ENCODE peak calls at places on chromosomes 7 and 10, in seven cellular contexts. W is NT2/D1; E is CD8-positive, alpha-beta T cell; L is upper lobe of right lung; Z is esophagus squamous epithelium; N is fibroblast of lung; Q is pancreas. M is an unnamed sample. For H3K4me1 and H3K27me3, the result is how much of the 10 kb centered on the place peaks cover.

GRCh38 chr10:12719365-12719764 is 282.1 kb downstream of the CCDC3 start:
- DNase-seq in Q (no peak), W (no peak), N (peak), L (no peak), E (no peak), Z (no peak), M (no peak)

GRCh38 chr7:140402178-140402835 is 1.6 kb upstream of the RAB19 start:
- DNase-seq in Q (no peak), Z (no peak), L (no peak), W (no peak), E (no peak), N (peak), M (no peak)

GRCh38 chr7:26681819-26682418 is 182.5 kb downstream of the SKAP2 start:
- DNase-seq in L (no peak), N (peak), Z (no peak), Q (no peak), W (no peak), E (no peak), M (no peak)

GRCh38 chr10:112182808-112183328 is 697 bp downstream of the GPAM start:
- DNase-seq in N (no peak), E (no peak), L (no peak), Z (no peak), Q (no peak), W (no peak), M (no peak)

GRCh38 chr7:28065308-28065707 is 115.3 kb downstream of the JAZF1 start:
- DNase-seq in Q (no peak), N (peak), Z (no peak), E (no peak), L (no peak), W (no peak), M (no peak)

GRCh38 chr7:121323934-121324333 is 4.9 kb upstream of the WNT16 start:
- DNase-seq in Z (no peak), N (no peak), Q (no peak), E (no peak), L (no peak), W (no peak), M (no peak)

GRCh38 chr7:107167483-107168232 is 1.1 kb upstream of the HBP1 start:
- DNase-seq in W (peak), E (no peak), L (no peak), Z (no peak), Q (no peak), N (peak), M (peak)

GRCh38 chr7:10022480-10022879 is 951.2 kb upstream of the PHF14 start:
- DNase-seq in E (no peak), Q (no peak), Z (no peak), L (no peak), W (no peak), N (no peak), M (no peak)

GRCh38 chr7:38909870-38910269 is 879 bp upstream of the VPS41 start:
- DNase-seq in Z (no peak), L (no peak), E (no peak), Q (no peak), W (no peak), N (no peak), M (no peak)

GRCh38 chr10:73131913-73132686 is 21.8 kb downstream of the NUDT13 start:
- DNase-seq in Z (no peak), E (no peak), L (no peak), W (no peak), N (no peak), Q (no peak), M (no peak)

GRCh38 chr10:21292763-21293517 is 232.5 kb downstream of the SKIDA1 start:
- DNase-seq in W (no peak), E (no peak), L (peak), Z (no peak), N (peak), Q (no peak), M (peak)

GRCh38 chr7:103065666-103066065 is 8.9 kb downstream of the FBXL13 start:
- DNase-seq in E (peak), Z (no peak), N (peak), W (peak), L (peak), Q (no peak), M (peak)

GRCh38 chr10:74081192-74081803 is 69.3 kb downstream of the AP3M1 start:
- DNase-seq in L (no peak), W (peak), N (peak), Q (no peak), Z (no peak), E (peak), M (peak)

GRCh38 chr10:71299071-71299759 is 19.8 kb upstream of the SLC29A3 start:
- DNase-seq in E (no peak), L (no peak), N (no peak), Z (no peak), Q (no peak), W (no peak), M (no peak)

GRCh38 chr7:7257899-7258692 is 75.8 kb downstream of the C1GALT1 start:
- DNase-seq in Q (no peak), W (no peak), N (no peak), L (no peak), E (no peak), Z (no peak), M (no peak)

GRCh38 chr10:124539935-124540641 is 78.5 kb downstream of the LHPP start:
- DNase-seq in Q (peak), L (peak), Z (no peak), N (peak), E (peak), W (no peak), M (no peak)

GRCh38 chr7:155860840-155861479 is 48.7 kb upstream of the SHH start:
- DNase-seq in L (peak), N (peak), Q (peak), Z (no peak), W (no peak), E (no peak), M (no peak)

GRCh38 chr10:21285742-21286311 is 239.7 kb downstream of the SKIDA1 start:
- DNase-seq in W (no peak), N (no peak), E (no peak), Q (no peak), L (no peak), Z (no peak), M (peak)

GRCh38 chr10:76454539-76455137 is 1023.2 kb downstream of the LRMDA start:
- DNase-seq in Q (no peak), Z (no peak), E (no peak), L (no peak), W (no peak), N (no peak), M (no peak)

GRCh38 chr10:119209050-119209735 is 1.8 kb downstream of the GRK5 start:
- DNase-seq in N (peak), L (peak), W (no peak), E (peak), Z (no peak), Q (peak), M (peak)

GRCh38 chr7:37452346-37452745 is 3.7 kb upstream of the ELMO1 start:
- DNase-seq in Q (no peak), W (no peak), Z (no peak), L (no peak), E (no peak), N (no peak), M (no peak)

GRCh38 chr7:50502001-50502684 is 52.0 kb upstream of the FIGNL1 start:
- DNase-seq in L (peak), Q (no peak), N (peak), W (no peak), Z (no peak), E (no peak), M (no peak)

GRCh38 chr7:17298840-17299476 is 506 bp downstream of the AHR start:
- DNase-seq in L (peak), N (no peak), Q (peak), W (no peak), E (peak), Z (no peak), M (no peak)

GRCh38 chr7:123191132-123191531 is 8.6 kb downstream of the SLC13A1 start:
- DNase-seq in W (no peak), Q (no peak), N (no peak), Z (no peak), L (no peak), E (no peak), M (peak)

GRCh38 chr10:26810435-26811026 is 50.2 kb downstream of the ABI1 start:
- DNase-seq in E (no peak), L (no peak), Z (no peak), N (peak), Q (no peak), W (no peak), M (no peak)

GRCh38 chr7:106205621-106206222 is 79.1 kb downstream of the NAMPT start:
- DNase-seq in E (no peak), Z (no peak), W (no peak), L (no peak), N (peak), Q (no peak), M (no peak)

GRCh38 chr10:44370731-44371248 is 14.1 kb downstream of the CXCL12 start:
- DNase-seq in Z (no peak), N (no peak), E (no peak), Q (no peak), L (no peak), W (peak), M (no peak)

GRCh38 chr10:119928411-119928810 is 35.9 kb downstream of the SEC23IP start:
- DNase-seq in L (no peak), N (no peak), Z (no peak), W (no peak), Q (no peak), E (no peak), M (no peak)

GRCh38 chr10:103145860-103146466 is 47.1 kb downstream of the NT5C2 start:
- DNase-seq in N (peak), Z (no peak), Q (peak), E (no peak), L (no peak), W (no peak), M (peak)

GRCh38 chr7:70752794-70753241 is 379.1 kb upstream of the GALNT17 start:
- DNase-seq in L (no peak), E (no peak), Q (no peak), Z (no peak), N (peak), W (no peak), M (no peak)

GRCh38 chr7:157656195-157656769 is 319.5 kb downstream of the DNAJB6 start:
- DNase-seq in Q (no peak), W (no peak), L (peak), N (no peak), E (no peak), Z (no peak), M (peak)

GRCh38 chr7:108308276-108308675 is 148.0 kb downstream of the NRCAM start:
- DNase-seq in N (peak), E (no peak), L (no peak), Z (no peak), Q (no peak), W (no peak), M (no peak)

GRCh38 chr7:108313086-108313485 is 143.2 kb downstream of the NRCAM start:
- DNase-seq in Q (no peak), W (no peak), N (no peak), L (no peak), Z (no peak), E (no peak), M (no peak)

GRCh38 chr7:108308913-108309312 is 147.3 kb downstream of the NRCAM start:
- DNase-seq in L (no peak), Q (no peak), Z (no peak), N (peak), E (no peak), W (no peak), M (no peak)

GRCh38 chr7:108311446-108312168 is 144.6 kb downstream of the NRCAM start:
- DNase-seq in Q (no peak), Z (no peak), L (no peak), E (no peak), W (no peak), N (peak), M (peak)

DNA sequence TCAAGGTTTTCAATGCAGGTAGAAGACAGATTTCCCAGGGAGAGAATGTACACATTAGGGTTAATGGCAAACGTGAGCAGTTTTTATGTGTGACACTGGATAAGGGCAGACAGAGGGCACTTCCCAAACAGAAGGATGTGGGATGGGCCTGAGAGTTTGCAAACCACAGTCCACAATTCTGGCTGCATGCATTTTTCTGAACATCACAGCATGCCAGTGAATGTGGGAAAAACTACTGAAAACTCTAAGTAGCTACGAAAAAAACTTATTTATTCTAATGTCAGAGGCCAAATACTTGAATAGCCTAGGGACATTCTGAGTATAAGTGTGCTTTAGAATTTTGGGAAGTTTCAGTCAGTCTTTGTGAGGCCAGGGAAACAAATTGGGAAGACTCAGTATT is 145.9 kb downstream of the NRCAM start:
- DNase-seq in Z (no peak), L (no peak), N (peak), Q (no peak), E (no peak), W (no peak), M (no peak)
- H3K4me1 ChIP-seq in Z (under half), L (under half), N (under half), Q (under half), E (under half), W (under half), M (under half)

DNA sequence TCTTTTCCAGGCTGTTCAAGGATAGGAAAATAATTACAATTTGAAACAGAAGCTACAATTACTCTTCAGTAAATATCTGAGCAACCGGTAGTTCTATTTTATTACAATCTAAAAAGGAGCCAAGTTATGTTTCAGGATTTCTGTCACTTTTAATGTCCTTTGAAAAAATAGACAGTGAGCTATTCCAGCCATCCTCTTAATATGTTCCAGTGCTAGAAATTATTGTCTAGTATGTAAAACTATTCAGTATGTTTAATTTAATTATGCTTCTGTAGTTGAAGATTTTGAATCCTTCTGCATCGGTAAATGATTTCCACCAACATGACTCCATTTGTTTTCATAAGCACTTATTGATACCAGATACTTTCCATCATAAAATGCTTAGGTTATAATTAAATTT is 129.6 kb upstream of the SEMA3D start:
- DNase-seq in L (no peak), E (no peak), Z (no peak), W (no peak), N (no peak), Q (no peak), M (no peak)
- H3K4me3 ChIP-seq in L (no peak), E (no peak), Z (no peak), W (no peak), N (no peak), Q (no peak), M (no peak)

DNA sequence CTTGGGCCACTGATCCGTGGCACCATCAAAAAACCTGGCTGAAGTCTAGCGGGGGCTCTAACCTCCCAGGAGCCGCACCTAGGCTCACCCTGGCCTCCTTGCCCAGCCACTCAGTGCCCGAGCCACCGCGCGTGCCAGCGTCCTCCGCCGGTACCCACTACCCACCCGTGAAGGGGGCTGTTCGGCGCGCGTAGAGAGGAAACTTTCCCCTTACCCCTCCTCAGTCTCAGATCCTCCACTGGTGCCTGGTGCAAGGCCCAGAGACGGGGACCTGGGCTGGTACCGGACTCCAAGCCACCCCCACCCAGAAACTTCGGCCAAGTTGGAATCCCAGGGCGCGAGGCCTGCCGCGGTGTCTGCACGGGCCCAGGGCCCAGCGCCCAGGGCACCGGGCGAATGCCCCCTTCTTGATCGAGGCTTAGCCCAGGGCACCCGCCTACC is 3.5 kb upstream of the EBF3 start:
- DNase-seq in Z (no peak), Q (no peak), N (no peak), L (no peak), W (no peak), E (no peak), M (no peak)
- H3K27me3 ChIP-seq in Z (under half), Q (under half), N (half or more), L (half or more), W (half or more), E (half or more), M (under half)

GRCh38 chr7:159010951-159011820 is 133.5 kb downstream of the VIPR2 start:
- DNase-seq in L (peak), Q (no peak), E (no peak), Z (no peak), W (no peak), N (no peak), M (no peak)

GRCh38 chr7:159014297-159015062 is 130.2 kb downstream of the VIPR2 start:
- DNase-seq in Z (no peak), W (no peak), Q (peak), L (peak), E (no peak), N (no peak), M (no peak)

GRCh38 chr7:159013825-159014289 is 130.8 kb downstream of the VIPR2 start:
- DNase-seq in N (no peak), Z (no peak), Q (peak), W (no peak), E (no peak), L (peak), M (no peak)

GRCh38 chr7:159012353-159013069 is 132.2 kb downstream of the VIPR2 start:
- DNase-seq in W (no peak), Z (no peak), N (peak), E (no peak), Q (peak), L (peak), M (no peak)

DNA sequence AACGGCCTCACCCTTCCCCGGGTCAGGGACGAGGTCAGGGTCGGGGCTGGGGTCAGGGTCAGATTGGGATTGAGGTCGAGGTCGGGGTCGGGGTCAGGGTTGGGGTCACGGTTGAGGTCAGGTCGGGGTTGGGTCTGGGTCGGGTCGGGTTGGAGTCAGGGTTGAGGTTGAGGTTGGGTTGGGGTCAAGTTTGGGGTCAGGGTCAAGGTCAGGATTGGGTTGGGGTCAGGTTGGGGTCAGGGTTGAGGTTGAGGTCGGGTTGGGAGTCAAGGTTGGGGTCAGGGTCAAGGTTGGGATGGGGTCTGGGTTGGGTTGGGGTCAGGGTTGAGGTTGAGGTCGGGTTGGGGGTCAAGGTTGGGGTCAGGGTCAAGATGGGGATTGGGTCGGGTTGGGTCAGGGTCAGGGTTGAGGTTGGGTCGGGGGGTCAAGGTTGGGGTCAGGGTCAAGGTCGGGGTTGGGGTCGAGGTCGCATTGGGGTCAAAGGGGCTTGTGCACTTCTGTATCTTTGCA is 131.4 kb downstream of the VIPR2 start:
- DNase-seq in E (no peak), W (no peak), N (no peak), Q (peak), L (peak), Z (no peak), M (no peak)
- H3K4me1 ChIP-seq in E (under half), W (under half), N (under half), Q (under half), L (under half), Z (under half), M (under half)

DNA sequence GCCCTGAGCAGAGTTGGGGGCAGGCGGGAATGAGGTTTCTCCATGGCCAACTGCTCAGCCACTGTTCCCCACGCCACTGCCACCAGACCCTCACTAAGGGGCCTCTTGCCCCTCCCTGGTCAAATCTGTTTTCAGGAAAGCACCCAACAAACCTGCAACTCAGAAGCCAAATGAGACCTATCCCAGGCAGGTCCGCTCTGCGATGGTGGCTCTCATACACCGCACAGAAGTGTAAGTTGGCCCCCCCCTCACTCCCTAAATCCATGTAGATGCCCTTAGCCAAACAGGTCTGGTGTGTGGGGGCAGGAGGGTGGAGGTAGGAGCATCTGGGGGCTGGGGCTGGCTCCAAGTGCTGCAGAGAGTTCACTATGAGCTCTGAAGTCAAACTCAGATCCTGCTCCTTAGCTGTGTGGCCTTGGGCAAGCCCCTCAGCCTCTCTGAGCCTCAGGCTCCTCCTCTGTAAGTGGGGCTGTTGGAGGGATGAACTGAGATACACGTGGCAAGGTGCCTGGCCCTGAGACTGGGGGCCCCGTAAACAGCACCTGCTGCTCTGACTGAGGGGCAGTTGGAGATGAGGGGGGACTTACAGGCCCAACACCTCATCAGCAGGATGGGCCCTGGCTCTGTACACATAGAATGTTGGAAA is 1.1 kb downstream of the MMRN2 start:
- DNase-seq in Q (no peak), W (no peak), N (no peak), Z (no peak), L (peak), E (no peak), M (no peak)
- H3K4me3 ChIP-seq in Q (no peak), W (no peak), N (no peak), Z (peak), L (peak), E (no peak), M (no peak)

GRCh38 chr7:99835189-99835588 is 7.4 kb downstream of the CYP3A43 start:
- DNase-seq in N (no peak), E (no peak), W (no peak), L (no peak), Z (no peak), Q (no peak), M (no peak)
- H3K27me3 ChIP-seq in N (under half), E (under half), W (under half), L (under half), Z (under half), Q (under half), M (under half)

GRCh38 chr10:62048919-62049636 is 147.6 kb downstream of the ARID5B start:
- DNase-seq in Z (peak), E (peak), L (peak), Q (peak), W (peak), N (peak), M (peak)

GRCh38 chr10:62050941-62051433 is 149.5 kb downstream of the ARID5B start:
- DNase-seq in Z (no peak), W (no peak), L (no peak), E (peak), N (peak), Q (no peak), M (peak)

GRCh38 chr10:62048473-62048872 is 147.0 kb downstream of the ARID5B start:
- DNase-seq in Q (no peak), N (no peak), L (no peak), Z (no peak), E (no peak), W (no peak), M (no peak)

GRCh38 chr10:62050627-62050924 is 149.1 kb downstream of the ARID5B start:
- DNase-seq in W (no peak), N (no peak), Q (no peak), L (no peak), E (no peak), Z (no peak), M (no peak)

GRCh38 chr10:62049815-62050626 is 148.5 kb downstream of the ARID5B start:
- DNase-seq in N (no peak), E (no peak), W (no peak), Q (no peak), L (no peak), Z (no peak), M (no peak)
- H3K4me1 ChIP-seq in N (under half), E (under half), W (under half), Q (under half), L (half or more), Z (under half), M (half or more)

M was measured in SJSA1.